ENCODE peak calls at places on chromosomes 11 and 22, in four cellular contexts. B is CD8-positive, alpha-beta memory T cell; A is heart left ventricle; P is CD4-positive, alpha-beta T cell. Y is an unnamed sample.

GRCh38 chr11:120908521-120909181 is 115.3 kb upstream of the TBCEL start:
- DNase-seq in P (no peak), B (no peak), A (no peak), Y (no peak)

GRCh38 chr11:38582756-38583155 is 1984.7 kb upstream of the RAG2 start:
- DNase-seq in A (no peak), P (no peak), B (no peak), Y (no peak)

GRCh38 chr11:70399681-70400112 is 1.4 kb downstream of the CTTN start:
- DNase-seq in B (no peak), A (peak), P (no peak), Y (peak)

GRCh38 chr22:38802671-38803121 is 8.8 kb upstream of the DNAL4 start:
- DNase-seq in P (no peak), B (no peak), A (peak), Y (peak)

GRCh38 chr11:99548264-99548663 is 527.5 kb downstream of the CNTN5 start:
- DNase-seq in B (no peak), P (no peak), A (no peak), Y (no peak)

GRCh38 chr11:122784325-122785155 is 53.8 kb upstream of the CRTAM start:
- DNase-seq in B (no peak), A (no peak), P (no peak), Y (no peak)

GRCh38 chr22:46036558-46037408 is 59.8 kb upstream of the WNT7B start:
- DNase-seq in A (no peak), B (peak), P (peak), Y (no peak)

GRCh38 chr22:33401291-33401690 is 343.1 kb upstream of the SYN3 start:
- DNase-seq in P (no peak), A (no peak), B (no peak), Y (no peak)

GRCh38 chr11:62306227-62306626 is 7.4 kb upstream of the SCGB1D4 start:
- DNase-seq in A (no peak), B (no peak), P (no peak), Y (no peak)

GRCh38 chr22:45268167-45268957 is 16.4 kb upstream of the UPK3A start:
- DNase-seq in A (no peak), P (peak), B (peak), Y (no peak)

GRCh38 chr22:33050614-33051230 is 7.5 kb downstream of the SYN3 start:
- DNase-seq in B (no peak), P (no peak), A (no peak), Y (no peak)

GRCh38 chr11:11864803-11865202 is 23.0 kb downstream of the USP47 start:
- DNase-seq in P (no peak), A (no peak), B (no peak), Y (no peak)

GRCh38 chr11:131696584-131697120 is 326.2 kb downstream of the NTM start:
- DNase-seq in A (no peak), B (no peak), P (no peak), Y (no peak)

GRCh38 chr11:58770627-58771457 is 39.1 kb upstream of the GLYAT start:
- DNase-seq in A (no peak), P (no peak), B (no peak), Y (no peak)

DNA sequence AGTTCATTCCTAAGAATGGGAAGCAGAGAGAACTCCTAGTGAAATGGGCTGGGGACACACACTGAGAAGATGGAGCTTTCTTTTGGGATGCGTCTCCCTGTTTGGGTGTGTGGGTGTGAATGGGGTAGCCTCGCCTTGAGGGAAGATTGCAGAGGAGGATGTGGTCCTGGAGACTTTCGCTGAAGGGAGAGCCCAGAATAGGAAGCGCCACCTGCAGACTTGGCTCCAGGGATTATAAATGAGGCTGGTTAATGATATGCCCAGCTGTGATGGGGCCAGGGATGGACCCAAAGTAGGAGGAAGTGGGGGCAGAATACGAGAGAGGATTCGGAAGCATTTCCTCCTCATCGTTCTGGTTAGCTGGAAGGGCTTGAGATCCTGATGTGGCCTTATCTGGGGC is 13.7 kb downstream of the RELT start:
- DNase-seq in P (no peak), B (no peak), A (no peak), Y (no peak)
- H3K27ac ChIP-seq in P (no peak), B (no peak), A (no peak), Y (no peak)

DNA sequence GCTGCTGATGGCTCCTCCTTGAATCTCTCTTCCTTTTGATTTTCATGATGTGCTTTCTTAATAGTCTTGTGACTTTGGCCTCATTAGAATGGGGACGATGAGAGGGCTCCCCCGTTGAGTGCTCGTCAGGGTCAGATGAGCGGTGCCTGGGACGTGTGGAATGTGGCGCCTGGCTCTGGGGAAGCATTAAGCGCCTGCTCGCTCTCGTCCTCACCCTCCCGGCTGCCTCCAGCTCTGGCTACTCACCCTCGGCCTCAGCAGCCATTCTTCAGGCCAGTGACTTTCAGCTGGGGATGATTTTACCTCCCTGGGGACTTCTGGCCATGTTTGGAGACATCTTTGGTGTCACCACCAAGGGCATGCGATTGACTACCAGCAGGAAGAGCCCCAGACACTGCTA is 69.7 kb downstream of the RPS6KA4 start:
- DNase-seq in B (no peak), A (no peak), P (no peak), Y (no peak)
- H3K27ac ChIP-seq in B (no peak), A (no peak), P (no peak), Y (no peak)

GRCh38 chr11:36160115-36160514 is 129.1 kb downstream of the COMMD9 start:
- DNase-seq in B (no peak), P (no peak), A (peak), Y (no peak)

GRCh38 chr11:36162909-36163434 is 126.3 kb downstream of the COMMD9 start:
- DNase-seq in P (no peak), A (no peak), B (no peak), Y (no peak)

GRCh38 chr11:36164522-36165250 is 124.5 kb downstream of the COMMD9 start:
- DNase-seq in A (no peak), B (no peak), P (no peak), Y (no peak)

GRCh38 chr11:36162282-36162825 is 126.9 kb downstream of the COMMD9 start:
- DNase-seq in B (no peak), P (no peak), A (no peak), Y (no peak)

GRCh38 chr11:36161572-36161971 is 127.7 kb downstream of the COMMD9 start:
- DNase-seq in P (no peak), B (no peak), A (no peak), Y (no peak)
- H3K27ac ChIP-seq in P (no peak), B (no peak), A (no peak), Y (no peak)

GRCh38 chr11:119320593-119321524 is 3.9 kb upstream of the MCAM start:
- DNase-seq in B (peak), A (peak), P (peak), Y (peak)
- H3K27ac ChIP-seq in B (peak), A (peak), P (peak), Y (peak)

GRCh38 chr22:28710889-28711285 is 30.7 kb downstream of the CHEK2 start:
- DNase-seq in A (no peak), B (no peak), P (no peak), Y (no peak)

GRCh38 chr22:28714043-28714442 is 27.6 kb downstream of the CHEK2 start:
- DNase-seq in B (no peak), A (no peak), P (no peak), Y (no peak)

GRCh38 chr22:28710112-28710888 is 30.7 kb upstream of the TTC28 start:
- DNase-seq in P (no peak), A (no peak), B (no peak), Y (no peak)

GRCh38 chr22:28711341-28711740 is 30.3 kb downstream of the CHEK2 start:
- DNase-seq in P (no peak), B (no peak), A (no peak), Y (no peak)

GRCh38 chr22:28711820-28712777 is 29.5 kb downstream of the CHEK2 start:
- DNase-seq in B (no peak), A (no peak), P (no peak), Y (no peak)
- H3K27ac ChIP-seq in B (no peak), A (peak), P (no peak), Y (no peak)

DNA sequence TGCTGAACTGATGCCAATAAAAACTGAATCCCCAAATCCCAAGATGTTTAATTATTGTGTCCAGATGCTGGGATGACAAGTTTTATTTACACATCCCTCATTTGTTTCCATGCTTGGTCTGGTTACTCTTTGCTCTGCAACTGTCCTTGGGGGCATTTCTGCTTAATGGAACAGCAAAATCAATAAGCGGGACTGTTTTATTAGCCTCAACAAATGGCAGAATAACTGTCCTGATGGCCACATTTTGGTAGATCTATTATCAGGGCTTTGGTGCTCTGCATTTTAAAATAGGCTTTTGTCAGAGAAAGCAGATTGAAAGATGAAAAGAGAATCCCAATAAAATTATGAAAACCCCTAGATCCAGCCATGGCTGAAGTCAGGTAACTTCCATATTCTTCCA is 86.2 kb downstream of the C11orf87 start:
- DNase-seq in P (no peak), A (no peak), B (no peak), Y (no peak)
- H3K27ac ChIP-seq in P (no peak), A (no peak), B (no peak), Y (no peak)

GRCh38 chr11:110261195-110262140 is 34.9 kb downstream of the RDX start:
- DNase-seq in A (no peak), B (no peak), P (no peak), Y (no peak)
- H3K27ac ChIP-seq in A (no peak), B (no peak), P (no peak), Y (no peak)